ENCODE peak calls at places on chromosome 1, in eight cellular contexts. F is uterus, N is EH, A is fibroblast of mammary gland, Z is NCI-H526 treated with DMSO at 0.1 percent for 48 hours, L is iris pigment epithelial cell, O is PC-3, S is psoas muscle. U is an unnamed sample.

GRCh38 chr1:31010081-31010989 is 55.2 kb downstream of the PUM1 start:
- DNase-seq in F (no peak), N (peak; percentile 69), A (peak; percentile 92), Z (no peak), L (peak; percentile 84), O (peak; percentile 11), S (no peak), U (peak; percentile 11)

GRCh38 chr1:158951956-158952355 is 20.6 kb downstream of the PYHIN1 start:
- DNase-seq in F (no peak), N (no peak), A (no peak), Z (no peak), L (no peak), O (no peak), S (no peak), U (no peak)

GRCh38 chr1:15038232-15039016 is 115.1 kb upstream of the TMEM51 start:
- DNase-seq in F (no peak), N (peak; percentile 37), A (peak; percentile 44), Z (no peak), L (peak; percentile 16), O (peak; percentile 56), S (no peak), U (no peak)

GRCh38 chr1:228178737-228179720 is 13.4 kb downstream of the IBA57 start:
- DNase-seq in F (peak; percentile 30), N (peak; percentile 12), A (no peak), Z (no peak), L (no peak), O (no peak), S (peak; percentile 28), U (no peak)

GRCh38 chr1:154420961-154421924 is 16.1 kb downstream of the IL6R start:
- DNase-seq in F (no peak), N (no peak), A (no peak), Z (no peak), L (no peak), O (no peak), S (no peak), U (no peak)

GRCh38 chr1:180182721-180183311 is 28.1 kb downstream of the QSOX1 start:
- DNase-seq in F (no peak), N (no peak), A (no peak), Z (no peak), L (no peak), O (no peak), S (no peak), U (no peak)

GRCh38 chr1:151479462-151479861 is 20.2 kb upstream of the POGZ start:
- DNase-seq in F (no peak), N (peak; percentile 83), A (no peak), Z (no peak), L (no peak), O (peak; percentile 12), S (no peak), U (no peak)

GRCh38 chr1:91883470-91883869 is 2.5 kb downstream of the TGFBR3 start:
- DNase-seq in F (no peak), N (peak; percentile 47), A (peak; percentile 70), Z (peak; percentile 44), L (peak; percentile 58), O (peak; percentile 68), S (no peak), U (no peak)

GRCh38 chr1:10979483-10979920 is 33.0 kb upstream of the TARDBP start:
- DNase-seq in F (no peak), N (no peak), A (no peak), Z (no peak), L (no peak), O (no peak), S (peak; percentile 73), U (peak; percentile 16)

GRCh38 chr1:119116725-119117124 is 23.7 kb downstream of the WARS2 start:
- DNase-seq in F (no peak), N (peak; percentile 27), A (peak; percentile 18), Z (no peak), L (peak; percentile 45), O (no peak), S (no peak), U (no peak)

GRCh38 chr1:16145988-16146887 is 9.6 kb downstream of the EPHA2 start:
- DNase-seq in F (peak; percentile 95), N (peak; percentile 95), A (peak; percentile 77), Z (no peak), L (peak; percentile 97), O (peak; percentile 89), S (peak; percentile 68), U (peak; percentile 97)

GRCh38 chr1:246506440-246506784 is 667 bp downstream of the SMYD3 start:
- DNase-seq in F (no peak), N (no peak), A (no peak), Z (no peak), L (no peak), O (peak; percentile 19), S (no peak), U (no peak)

GRCh38 chr1:109392788-109393580 is 4.7 kb downstream of the SORT1 start:
- DNase-seq in F (peak; percentile 50), N (peak; percentile 83), A (no peak), Z (no peak), L (peak; percentile 79), O (peak; percentile 60), S (peak; percentile 86), U (no peak)

GRCh38 chr1:224880593-224881307 is 48.7 kb upstream of the DNAH14 start:
- DNase-seq in F (no peak), N (peak; percentile 7), A (no peak), Z (no peak), L (no peak), O (no peak), S (no peak), U (no peak)

GRCh38 chr1:47717341-47717740 is 279.5 kb downstream of the FOXD2 start:
- DNase-seq in F (no peak), N (no peak), A (no peak), Z (no peak), L (no peak), O (no peak), S (no peak), U (no peak)

GRCh38 chr1:109240158-109241152 is 8.9 kb upstream of the CELSR2 start:
- DNase-seq in F (peak; percentile 74), N (peak; percentile 84), A (peak; percentile 83), Z (peak; percentile 18), L (peak; percentile 76), O (peak; percentile 48), S (peak; percentile 84), U (peak; percentile 73)

U was measured in AG08395.